ENCODE peak calls at places on chromosomes 12 and 14, in seven cellular contexts. O is HepG2, R is SK-N-SH, Z is GM12892, H is K562, Y is H1, N is GM12878. B is an unnamed sample.

GRCh38 chr14:52885230-52885629 is 65.6 kb downstream of the FERMT2 start:
- DNase-seq in Y (no peak), Z (no peak), O (no peak), H (no peak), R (no peak), N (no peak), B (no peak)

GRCh38 chr12:85530486-85530885 is 250.5 kb downstream of the ALX1 start:
- DNase-seq in O (no peak), R (no peak), H (no peak), Y (no peak), Z (no peak), N (no peak), B (no peak)

GRCh38 chr12:28415755-28416154 is 225.5 kb downstream of the CCDC91 start:
- DNase-seq in O (no peak), Y (no peak), R (no peak), Z (no peak), N (no peak), H (no peak), B (no peak)

GRCh38 chr12:77584860-77585259 is 245.8 kb upstream of the NAV3 start:
- DNase-seq in O (no peak), Y (no peak), R (no peak), Z (no peak), N (no peak), H (no peak), B (no peak)

GRCh38 chr14:89563503-89563902 is 146.5 kb upstream of the FOXN3 start:
- DNase-seq in H (no peak), Y (no peak), N (no peak), R (no peak), O (no peak), Z (no peak), B (no peak)

GRCh38 chr12:47754881-47755280 is 3.8 kb downstream of the RAPGEF3 start:
- DNase-seq in Y (no peak), Z (no peak), R (no peak), H (no peak), N (peak; percentile 27), O (no peak), B (no peak)

GRCh38 chr14:91317381-91318313 is 73.1 kb upstream of the GPR68 start:
- DNase-seq in N (no peak), O (no peak), H (peak; percentile 23), Z (no peak), R (no peak), Y (no peak), B (no peak)

GRCh38 chr12:124837958-124838803 is 25.5 kb downstream of the SCARB1 start:
- DNase-seq in Y (no peak), H (no peak), N (no peak), O (peak; percentile 98), Z (no peak), R (peak; percentile 96), B (no peak)

GRCh38 chr14:32345311-32345771 is 16.2 kb downstream of the AKAP6 start:
- DNase-seq in Y (no peak), N (no peak), R (no peak), Z (no peak), O (no peak), H (no peak), B (no peak)

GRCh38 chr14:89407856-89408255 is 9.2 kb downstream of the FOXN3 start:
- DNase-seq in Y (no peak), Z (no peak), N (no peak), O (no peak), H (no peak), R (no peak), B (no peak)

GRCh38 chr12:75955251-75955650 is 76.3 kb downstream of the PHLDA1 start:
- DNase-seq in Y (no peak), R (no peak), Z (no peak), H (no peak), N (no peak), O (peak; percentile 30), B (no peak)

GRCh38 chr12:102439391-102440108 is 40.8 kb downstream of the IGF1 start:
- DNase-seq in O (no peak), R (no peak), Z (no peak), H (no peak), N (no peak), Y (no peak), B (no peak)

GRCh38 chr14:36510078-36510799 is 9.8 kb downstream of the NKX2-1 start:
- DNase-seq in Y (no peak), Z (no peak), O (no peak), H (no peak), N (no peak), R (peak; percentile 2), B (no peak)

GRCh38 chr12:3236345-3237153 is 159.4 kb downstream of the TSPAN9 start:
- DNase-seq in Y (no peak), N (no peak), O (peak; percentile 29), H (peak; percentile 57), Z (no peak), R (peak; percentile 51), B (no peak)

GRCh38 chr12:114530417-114530816 is 124.5 kb upstream of the TBX5 start:
- DNase-seq in N (no peak), Y (no peak), O (no peak), R (no peak), Z (no peak), H (no peak), B (no peak)

GRCh38 chr14:73995977-73996378 is 23.1 kb downstream of the ENTPD5 start:
- DNase-seq in Z (no peak), R (no peak), N (no peak), O (peak; percentile 62), H (no peak), Y (no peak), B (no peak)

GRCh38 chr14:101130861-101131260 is 227.3 kb upstream of the RTL1 start:
- DNase-seq in Y (no peak), Z (no peak), R (peak; percentile 22), O (no peak), N (no peak), H (no peak), B (no peak)

GRCh38 chr12:132433641-132434395 is 56.1 kb upstream of the FBRSL1 start:
- DNase-seq in O (no peak), N (no peak), R (peak; percentile 51), Z (no peak), H (no peak), Y (no peak), B (no peak)

GRCh38 chr12:47216150-47216677 is 136.5 kb upstream of the AMIGO2 start:
- DNase-seq in N (peak; percentile 74), O (no peak), R (no peak), H (no peak), Z (no peak), Y (no peak), B (no peak)

GRCh38 chr14:39267592-39268112 is 33.9 kb downstream of the MIA2 start:
- DNase-seq in H (no peak), O (peak; percentile 45), R (no peak), Y (no peak), N (no peak), Z (no peak), B (no peak)

GRCh38 chr12:58186914-58187313 is 245.5 kb downstream of the ATP23 start:
- DNase-seq in Y (no peak), Z (no peak), H (no peak), O (no peak), R (no peak), N (no peak), B (no peak)

GRCh38 chr14:65243766-65244442 is 141.6 kb upstream of the MAX start:
- DNase-seq in N (no peak), O (peak; percentile 78), H (no peak), Z (no peak), Y (no peak), R (no peak), B (no peak)

GRCh38 chr12:62643470-62643869 is 176.8 kb downstream of the MON2 start:
- DNase-seq in O (no peak), Z (no peak), R (no peak), N (no peak), Y (no peak), H (no peak), B (no peak)

GRCh38 chr12:29762637-29763300 is 21.0 kb downstream of the TMTC1 start:
- DNase-seq in Z (no peak), H (no peak), R (no peak), O (no peak), Y (no peak), N (no peak), B (no peak)

GRCh38 chr14:90704362-90705051 is 111.7 kb downstream of the TTC7B start:
- DNase-seq in Z (no peak), N (no peak), O (no peak), R (no peak), H (no peak), Y (no peak), B (no peak)

GRCh38 chr14:76125506-76125905 is 26.2 kb upstream of the GPATCH2L start:
- DNase-seq in Y (no peak), O (no peak), N (no peak), H (no peak), R (no peak), Z (no peak), B (no peak)

GRCh38 chr14:92619671-92620437 is 106.3 kb downstream of the RIN3 start:
- DNase-seq in H (no peak), Y (no peak), O (no peak), R (no peak), Z (no peak), N (no peak), B (no peak)
- TF ChIP-seq TAF1 in H (no peak), Y (no peak), O (no peak), R (no peak), Z (no peak), N (no peak), B (no peak)

DNA sequence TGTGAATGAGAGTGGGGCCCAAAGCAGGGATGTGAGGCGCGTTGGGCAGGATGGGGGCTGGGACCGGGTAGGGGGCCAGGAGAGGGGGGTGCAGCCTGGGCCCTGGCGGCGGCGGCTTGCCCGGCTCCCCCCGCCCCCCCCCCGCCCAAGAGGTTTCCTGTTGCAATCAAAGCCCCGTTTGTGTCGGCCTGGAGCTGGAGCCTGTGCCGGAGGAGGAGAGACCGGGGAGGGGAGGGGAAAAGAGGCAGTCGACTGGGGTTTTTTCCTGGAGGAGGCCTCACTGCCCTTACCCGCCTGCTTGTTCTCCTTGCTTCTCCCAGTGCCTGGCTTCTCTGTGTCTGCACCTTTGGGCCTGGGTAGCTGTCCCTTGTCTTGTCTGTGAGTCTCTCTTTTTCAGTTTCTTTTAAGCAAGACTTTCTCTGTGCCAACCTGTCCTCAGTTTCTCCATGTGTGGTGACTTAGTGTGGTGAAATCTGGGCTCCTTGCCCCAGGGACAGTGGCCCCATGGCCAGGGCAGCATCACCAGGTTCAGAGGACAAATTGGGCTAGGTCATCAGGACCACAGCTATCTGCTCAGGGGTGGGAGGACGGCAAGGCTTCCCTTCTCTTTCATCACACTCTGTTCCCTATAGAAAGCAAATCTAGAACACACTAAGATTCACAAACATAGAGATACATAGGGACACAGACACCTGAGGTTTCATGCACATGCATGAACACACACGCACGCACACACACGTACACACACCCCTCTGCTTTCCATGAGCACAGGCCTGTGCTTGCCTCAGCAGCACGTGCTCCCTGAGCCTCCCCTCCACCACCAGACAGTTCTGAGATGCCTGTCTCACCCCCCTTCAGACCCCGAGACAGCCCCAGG is 8.4 kb downstream of the RARG start:
- DNase-seq in H (no peak), N (no peak), Z (no peak), R (peak; percentile 61), Y (no peak), O (no peak), B (no peak)
- TF ChIP-seq TAF1 in H (no peak), N (no peak), Z (no peak), R (no peak), Y (no peak), O (no peak), B (no peak)

GRCh38 chr12:131365821-131366260 is 345.0 kb upstream of the SFSWAP start:
- DNase-seq in N (no peak), O (no peak), H (no peak), Y (no peak), Z (no peak), R (no peak), B (no peak)
- TF ChIP-seq TAF1 in N (no peak), O (no peak), H (no peak), Y (no peak), Z (no peak), R (no peak), B (no peak)

GRCh38 chr12:14284189-14284722 is 81.2 kb upstream of the ATF7IP start:
- DNase-seq in N (peak; percentile 40), R (no peak), H (peak; percentile 21), Z (no peak), O (no peak), Y (no peak), B (no peak)
- TF ChIP-seq TAF1 in N (peak; percentile 30), R (no peak), H (no peak), Z (no peak), O (no peak), Y (no peak), B (peak; percentile 69)